ENCODE peak calls at places on chromosomes 11 and 22, in seven cellular contexts. C is uterus, J is esophagus muscularis mucosa, H is stomach, K is right lobe of liver, A is heart left ventricle, M is Peyer's patch. R is an unnamed sample.
A peak's percentile ranks its signal among the peaks of the same experiment; 100 is the strongest.

GRCh38 chr11:7422544-7423331 is 62.6 kb upstream of the OLFML1 start:
- DNase-seq in H (no peak), M (no peak), J (peak; percentile 45), K (no peak), C (no peak), A (no peak), R (no peak)

GRCh38 chr11:123233280-123233977 is 38.4 kb upstream of the CLMP start:
- DNase-seq in J (no peak), C (no peak), K (no peak), H (no peak), A (no peak), M (no peak), R (no peak)

GRCh38 chr11:15988693-15989231 is 367.6 kb downstream of the SOX6 start:
- DNase-seq in M (no peak), J (no peak), H (no peak), A (no peak), K (no peak), C (no peak), R (no peak)

GRCh38 chr11:122686106-122686505 is 30.6 kb downstream of the UBASH3B start:
- DNase-seq in J (no peak), A (no peak), H (no peak), K (no peak), M (no peak), C (no peak), R (no peak)

GRCh38 chr22:44740307-44740706 is 12.1 kb upstream of the ARHGAP8 start:
- DNase-seq in M (no peak), C (no peak), H (no peak), K (no peak), J (no peak), A (no peak), R (no peak)

GRCh38 chr11:82796970-82797594 is 63.4 kb upstream of the FAM181B start:
- DNase-seq in A (peak; percentile 60), K (peak; percentile 24), M (no peak), C (no peak), H (no peak), J (no peak), R (no peak)

GRCh38 chr22:22506736-22507135 is 1.8 kb downstream of the ZNF280B start:
- DNase-seq in M (no peak), J (no peak), C (no peak), K (no peak), A (no peak), H (no peak), R (no peak)

GRCh38 chr11:118364956-118365615 is 5.7 kb downstream of the UBE4A start:
- DNase-seq in J (no peak), C (no peak), K (no peak), M (no peak), A (no peak), H (no peak), R (no peak)

GRCh38 chr22:20750461-20751184 is 23.3 kb upstream of the SERPIND1 start:
- DNase-seq in K (peak; percentile 78), M (peak; percentile 34), C (peak; percentile 61), H (peak; percentile 50), J (no peak), A (peak; percentile 80), R (peak; percentile 62)

GRCh38 chr11:73531386-73531785 is 66.5 kb downstream of the FAM168A start:
- DNase-seq in H (no peak), A (no peak), K (no peak), J (no peak), M (no peak), C (no peak), R (no peak)

GRCh38 chr11:86551286-86551685 is 121.1 kb downstream of the ME3 start:
- DNase-seq in A (no peak), M (no peak), C (peak; percentile 59), K (no peak), J (no peak), H (no peak), R (no peak)

GRCh38 chr11:120682026-120682649 is 170.6 kb downstream of the GRIK4 start:
- DNase-seq in C (no peak), A (no peak), K (no peak), H (no peak), M (no peak), J (no peak), R (no peak)

GRCh38 chr11:93407777-93408401 is 77.3 kb downstream of the DEUP1 start:
- DNase-seq in K (no peak), A (no peak), C (no peak), H (no peak), M (no peak), J (no peak), R (no peak)

GRCh38 chr22:35330258-35330861 is 30.7 kb downstream of the TOM1 start:
- DNase-seq in M (peak; percentile 79), J (peak; percentile 95), A (peak; percentile 91), C (peak; percentile 95), K (peak; percentile 84), H (peak; percentile 63), R (peak; percentile 78)
- TF ChIP-seq POLR2A in M (no peak), J (no peak), A (no peak), C (no peak), K (peak; percentile 23), H (no peak), R (no peak)

GRCh38 chr11:44759743-44760476 is 33.1 kb downstream of the TSPAN18 start:
- DNase-seq in J (no peak), C (peak; percentile 12), M (no peak), A (no peak), H (no peak), K (no peak), R (no peak)
- H3K27ac ChIP-seq in J (peak overlapping the region; percentile 86), C (peak overlapping the region; percentile 87), M (no peak overlapping the region), A (peak overlapping the region; percentile 88), H (peak overlapping the region; percentile 45), K (no peak overlapping the region), R (no peak overlapping the region)

GRCh38 chr22:18023509-18024275 is 669 bp downstream of the MICAL3 start:
- DNase-seq in K (peak; percentile 83), A (peak; percentile 85), M (no peak), J (no peak), H (peak; percentile 69), C (peak; percentile 83), R (peak; percentile 88)
- TF ChIP-seq POLR2A in K (peak; percentile 30), A (no peak), M (peak; percentile 27), J (peak; percentile 77), H (no peak), C (peak; percentile 84), R (no peak)

GRCh38 chr11:65132238-65132987 is 1.9 kb downstream of the SYVN1 start:
- DNase-seq in K (no peak), H (no peak), C (no peak), M (peak; percentile 82), J (no peak), A (no peak), R (no peak)

GRCh38 chr11:65131895-65132237 is 2.5 kb downstream of the SYVN1 start:
- DNase-seq in A (no peak), H (no peak), M (no peak), C (no peak), J (no peak), K (no peak), R (no peak)

GRCh38 chr11:65134240-65134951 is at the start of gene SYVN1:
- DNase-seq in A (peak; percentile 94), H (peak; percentile 94), M (peak; percentile 94), C (peak; percentile 89), J (peak; percentile 98), K (peak; percentile 94), R (peak; percentile 94)

GRCh38 chr11:65133724-65134123 is 595 bp downstream of the SYVN1 start:
- DNase-seq in A (no peak), H (peak; percentile 46), J (no peak), C (peak; percentile 36), K (peak; percentile 40), M (no peak), R (no peak)

DNA sequence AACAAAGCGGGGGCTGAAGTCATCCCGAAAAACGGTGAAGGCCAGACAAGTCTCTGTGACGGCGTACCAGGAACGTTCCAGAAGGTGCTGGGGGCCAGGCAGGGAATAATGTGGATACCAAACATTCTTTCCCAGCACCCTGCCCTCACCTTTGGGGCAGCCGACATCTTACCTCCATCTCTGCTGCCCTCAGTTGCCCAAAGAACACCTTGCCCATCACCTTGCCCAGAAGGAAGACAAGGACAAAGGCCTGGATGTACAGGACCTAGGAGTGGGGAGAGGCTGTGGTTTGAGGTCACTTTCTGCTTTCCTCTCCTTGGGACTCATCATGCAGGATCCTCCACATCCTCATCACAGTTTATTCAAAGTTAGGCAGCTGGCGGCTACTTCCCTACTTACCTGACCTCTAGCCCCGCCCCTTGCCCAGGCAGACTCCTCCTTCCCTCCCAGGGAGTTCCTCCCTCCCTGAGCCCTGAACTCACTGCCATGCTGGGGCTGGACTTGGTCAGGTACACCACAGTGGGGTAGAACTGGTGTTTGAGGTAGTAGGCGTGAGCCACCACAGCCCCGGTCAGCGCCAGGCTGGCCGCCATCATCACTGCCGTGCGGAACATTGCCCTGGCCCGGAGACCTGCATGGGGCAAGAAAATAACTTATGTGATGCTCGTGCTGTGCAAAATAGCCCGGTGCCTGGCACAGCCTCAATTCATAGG is 1.2 kb downstream of the SYVN1 start:
- DNase-seq in J (no peak), M (peak; percentile 97), A (no peak), C (peak; percentile 28), H (peak; percentile 89), K (peak; percentile 86), R (peak; percentile 59)
- H3K27ac ChIP-seq in J (peak overlapping the region; percentile 98), M (peak overlapping the region; percentile 96), A (peak overlapping the region; percentile 98), C (peak overlapping the region; percentile 96), H (peak overlapping the region; percentile 94), K (peak overlapping the region; percentile 96), R (no peak overlapping the region)

GRCh38 chr22:19517919-19518567 is 6.2 kb downstream of the CLDN5 start:
- DNase-seq in M (peak; percentile 8), H (no peak), C (no peak), J (no peak), K (no peak), A (no peak), R (no peak)
- TF ChIP-seq POLR2A in M (no peak), H (no peak), C (no peak), J (no peak), K (no peak), A (no peak), R (no peak)

GRCh38 chr22:27868738-27869282 is 50.2 kb downstream of the PITPNB start:
- DNase-seq in K (no peak), C (no peak), J (no peak), H (no peak), M (no peak), A (no peak), R (no peak)
- H3K27ac ChIP-seq in K (peak overlapping the region; percentile 95), C (peak overlapping the region; percentile 96), J (peak overlapping the region; percentile 84), H (peak overlapping the region; percentile 71), M (peak overlapping the region; percentile 66), A (peak overlapping the region; percentile 71), R (peak overlapping the region; percentile 96)

GRCh38 chr22:37234736-37235711 is 9.0 kb downstream of the RAC2 start:
- DNase-seq in C (no peak), K (peak; percentile 11), A (no peak), J (no peak), H (no peak), M (peak; percentile 58), R (no peak)
- TF ChIP-seq POLR2A in C (no peak), K (no peak), A (no peak), J (no peak), H (no peak), M (no peak), R (no peak)

GRCh38 chr11:23359297-23359696 is 499.0 kb upstream of the CCDC179 start:
- DNase-seq in A (no peak), C (no peak), M (no peak), H (no peak), J (no peak), K (no peak), R (no peak)
- H3K27ac ChIP-seq in A (no peak overlapping the region), C (no peak overlapping the region), M (peak overlapping the region; percentile 45), H (no peak overlapping the region), J (no peak overlapping the region), K (no peak overlapping the region), R (no peak overlapping the region)

DNA sequence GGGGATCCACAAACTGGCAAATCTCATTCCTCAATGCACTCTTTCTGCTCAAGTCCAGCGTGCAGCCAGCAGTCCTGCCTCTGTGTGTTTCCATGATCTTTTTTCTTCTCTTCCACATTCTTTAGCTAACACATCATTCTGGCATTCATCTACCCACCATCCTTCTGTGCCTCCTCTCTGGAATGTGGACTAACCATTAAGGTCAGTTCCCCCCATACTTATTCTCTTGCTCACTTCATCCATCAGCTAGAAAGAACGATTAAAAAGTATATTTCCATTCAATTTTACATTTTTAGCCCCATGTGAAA is 7.8 kb downstream of the KIRREL3 start:
- DNase-seq in C (no peak), K (no peak), M (no peak), A (no peak), J (no peak), H (no peak), R (no peak)
- TF ChIP-seq POLR2A in C (no peak), K (no peak), M (no peak), A (no peak), J (no peak), H (no peak), R (no peak)